ENCODE peak calls at places on chromosomes 6 and 20, in eight cellular contexts. M, C, P, D, L, U, H and O are unnamed samples.

GRCh38 chr6:15675537-15676170 is 12.8 kb upstream of the DTNBP1 start:
- DNase-seq in H (no peak), C (no peak), L (no peak), P (no peak), U (no peak), D (no peak), M (no peak), O (no peak)

GRCh38 chr6:41578714-41579610 is 32.8 kb downstream of the FOXP4 start:
- DNase-seq in C (no peak), H (no peak), L (no peak), P (peak), D (no peak), M (no peak), U (no peak), O (no peak)

GRCh38 chr6:11277275-11278206 is 45.1 kb upstream of the NEDD9 start:
- DNase-seq in L (no peak), H (peak), M (no peak), D (no peak), P (peak), C (peak), U (peak), O (no peak)

GRCh38 chr6:10837009-10837691 is 1.2 kb downstream of the MAK start:
- DNase-seq in M (no peak), D (peak), C (peak), P (peak), H (no peak), U (peak), L (peak), O (no peak)

GRCh38 chr6:4776493-4776966 is 326 bp downstream of the CDYL start:
- DNase-seq in H (peak), C (peak), D (peak), M (peak), L (no peak), P (no peak), U (no peak), O (no peak)

GRCh38 chr6:112311950-112312547 is 35.1 kb upstream of the RFPL4B start:
- DNase-seq in U (peak), C (no peak), M (peak), P (peak), H (no peak), D (peak), L (no peak), O (no peak)

GRCh38 chr20:58458342-58459057 is 56.7 kb downstream of the APCDD1L start:
- DNase-seq in L (no peak), M (no peak), C (no peak), U (no peak), D (no peak), P (no peak), H (no peak), O (no peak)

GRCh38 chr6:43146228-43146627 is 24.8 kb upstream of the SRF start:
- DNase-seq in D (no peak), C (no peak), H (no peak), M (no peak), P (no peak), U (no peak), L (no peak), O (no peak)

GRCh38 chr20:43442310-43442880 is 15.3 kb upstream of the SRSF6 start:
- DNase-seq in U (peak), H (peak), M (no peak), D (no peak), C (no peak), P (peak), L (no peak), O (no peak)

GRCh38 chr6:25497383-25497782 is 154.6 kb upstream of the SCGN start:
- DNase-seq in U (no peak), L (no peak), P (no peak), D (no peak), H (no peak), M (no peak), C (no peak), O (no peak)

GRCh38 chr20:18001131-18001921 is 32.5 kb downstream of the MGME1 start:
- DNase-seq in D (no peak), M (no peak), H (peak), U (peak), P (peak), C (no peak), L (peak), O (no peak)

GRCh38 chr6:145735356-145736165 is at the start of gene EPM2A:
- DNase-seq in L (peak), M (peak), C (peak), D (peak), U (peak), H (peak), P (peak), O (peak)

GRCh38 chr6:44076366-44077200 is 50.7 kb downstream of the MRPL14 start:
- DNase-seq in M (no peak), L (no peak), C (no peak), U (peak), D (no peak), H (no peak), P (peak), O (no peak)

GRCh38 chr6:44341095-44341890 is 1.2 kb upstream of the SPATS1 start:
- DNase-seq in H (no peak), C (no peak), U (no peak), M (no peak), P (no peak), L (no peak), D (no peak), O (no peak)

GRCh38 chr6:158270389-158271127 is 41.7 kb upstream of the TULP4 start:
- DNase-seq in P (no peak), D (no peak), U (no peak), M (no peak), H (no peak), L (no peak), C (peak), O (no peak)

GRCh38 chr20:14568225-14568624 is 230.8 kb upstream of the FLRT3 start:
- DNase-seq in U (no peak), L (no peak), M (no peak), C (no peak), D (no peak), H (no peak), P (peak), O (no peak)

GRCh38 chr20:25319241-25320034 is 71.2 kb downstream of the ABHD12 start:
- DNase-seq in C (no peak), H (no peak), D (peak), M (peak), U (no peak), P (no peak), L (no peak), O (no peak)

GRCh38 chr20:38471245-38471644 is 1.4 kb upstream of the RALGAPB start:
- DNase-seq in M (no peak), C (no peak), D (no peak), U (no peak), P (no peak), L (no peak), H (no peak), O (no peak)

GRCh38 chr6:37954791-37955190 is 135.3 kb downstream of the ZFAND3 start:
- DNase-seq in D (no peak), P (no peak), U (no peak), M (no peak), C (no peak), L (no peak), H (no peak), O (no peak)

GRCh38 chr6:19209202-19209601 is 628.0 kb upstream of the ID4 start:
- DNase-seq in L (no peak), D (no peak), C (no peak), P (no peak), U (no peak), M (no peak), H (no peak), O (no peak)

GRCh38 chr6:21019614-21020013 is 485.4 kb downstream of the CDKAL1 start:
- DNase-seq in U (no peak), L (no peak), D (no peak), C (no peak), M (no peak), P (no peak), H (peak), O (no peak)

GRCh38 chr6:118594877-118595276 is 46.8 kb downstream of the PLN start:
- DNase-seq in M (no peak), H (no peak), C (no peak), D (no peak), L (no peak), U (no peak), P (no peak), O (no peak)